ENCODE peak calls at places on chromosomes 5 and 9, in ten cellular contexts. D is iris pigment epithelial cell; K is A549; Q is SK-MEL-5; W is NCI-H2029; G is naive thymus-derived CD4-positive, alpha-beta T cell; Z is stimulated activated CD4-positive, alpha-beta T cell treated with anti-CD3 and anti-CD28 coated beads, Interleukin-1b, Interleukin-23, amount 100 ng/mL, for 48 hours; T is NCI-H1417; O is GM13976; B is SHP77 treated with DMSO at 0.1 percent for 48 hours. R is an unnamed sample.

GRCh38 chr5:98428806-98429205 is 344.7 kb upstream of the RGMB start:
- DNase-seq in D (peak), K (no peak), Q (peak), W (no peak), G (no peak), Z (no peak), T (no peak), O (peak), B (no peak), R (no peak)

GRCh38 chr5:96037128-96037527 is 75.5 kb upstream of the ELL2 start:
- DNase-seq in D (peak), K (no peak), Q (no peak), W (no peak), G (no peak), Z (no peak), T (no peak), O (no peak), B (no peak), R (no peak)

GRCh38 chr9:129608561-129609481 is 12.1 kb downstream of the C9orf50 start:
- DNase-seq in D (no peak), K (peak), Q (no peak), W (no peak), G (no peak), Z (no peak), T (no peak), O (no peak), B (no peak), R (no peak)

GRCh38 chr5:92942762-92943161 is 638.3 kb downstream of the NR2F1-AS1 start:
- DNase-seq in D (no peak), K (no peak), Q (no peak), W (no peak), G (no peak), Z (no peak), T (no peak), O (no peak), B (no peak), R (no peak)

GRCh38 chr5:16076657-16077056 is 102.9 kb downstream of the MARCHF11 start:
- DNase-seq in D (no peak), K (no peak), Q (no peak), W (no peak), G (no peak), Z (no peak), T (no peak), O (no peak), B (no peak), R (no peak)

GRCh38 chr9:130713286-130713975 is 19.9 kb downstream of the EXOSC2 start:
- DNase-seq in D (peak), K (no peak), Q (peak), W (no peak), G (no peak), Z (no peak), T (peak), O (no peak), B (no peak), R (no peak)

GRCh38 chr5:56200856-56201638 is 32.1 kb downstream of the ANKRD55 start:
- DNase-seq in D (peak), K (peak), Q (peak), W (peak), G (peak), Z (peak), T (peak), O (peak), B (peak), R (peak)

GRCh38 chr5:169970911-169971436 is 9.3 kb downstream of the INSYN2B start:
- DNase-seq in D (peak), K (peak), Q (no peak), W (no peak), G (no peak), Z (no peak), T (no peak), O (no peak), B (no peak), R (no peak)

GRCh38 chr5:135110941-135111596 is 77.0 kb upstream of the PITX1 start:
- DNase-seq in D (no peak), K (no peak), Q (no peak), W (no peak), G (no peak), Z (no peak), T (no peak), O (no peak), B (no peak), R (no peak)

GRCh38 chr5:143921525-143922311 is 109.8 kb downstream of the HMHB1 start:
- DNase-seq in D (peak), K (peak), Q (no peak), W (no peak), G (no peak), Z (no peak), T (no peak), O (no peak), B (no peak), R (no peak)

GRCh38 chr9:112858625-112859147 is 32.0 kb downstream of the SLC46A2 start:
- DNase-seq in D (peak), K (no peak), Q (no peak), W (no peak), G (no peak), Z (no peak), T (no peak), O (peak), B (no peak), R (no peak)

GRCh38 chr5:137743031-137743640 is 7.2 kb upstream of the KLHL3 start:
- DNase-seq in D (peak), K (peak), Q (peak), W (peak), G (no peak), Z (peak), T (peak), O (peak), B (peak), R (peak)

GRCh38 chr9:26951794-26952193 is 4.4 kb upstream of the IFT74 start:
- DNase-seq in D (no peak), K (no peak), Q (no peak), W (no peak), G (no peak), Z (no peak), T (no peak), O (no peak), B (no peak), R (no peak)

GRCh38 chr9:134005381-134005780 is 13.3 kb upstream of the VAV2 start:
- DNase-seq in D (no peak), K (no peak), Q (no peak), W (no peak), G (no peak), Z (no peak), T (no peak), O (no peak), B (no peak), R (no peak)

GRCh38 chr9:5529683-5530221 is 19.4 kb downstream of the PDCD1LG2 start:
- DNase-seq in D (peak), K (no peak), Q (no peak), W (no peak), G (no peak), Z (no peak), T (no peak), O (no peak), B (no peak), R (no peak)

GRCh38 chr5:8057764-8058163 is 188.8 kb downstream of the MTRR start:
- DNase-seq in D (peak), K (no peak), Q (no peak), W (no peak), G (no peak), Z (no peak), T (peak), O (no peak), B (no peak), R (no peak)

GRCh38 chr5:94618029-94618492 is 343 bp downstream of the KIAA0825 start:
- DNase-seq in D (peak), K (peak), Q (peak), W (peak), G (no peak), Z (peak), T (peak), O (peak), B (no peak), R (peak)

GRCh38 chr9:133237271-133237731 is 28.3 kb upstream of the OBP2B start:
- DNase-seq in D (peak), K (no peak), Q (no peak), W (no peak), G (no peak), Z (no peak), T (no peak), O (no peak), B (no peak), R (no peak)

GRCh38 chr9:117494401-117495130 is 79.7 kb upstream of the ASTN2 start:
- DNase-seq in D (peak), K (no peak), Q (no peak), W (peak), G (no peak), Z (no peak), T (peak), O (no peak), B (no peak), R (peak)

GRCh38 chr5:96816430-96816939 is 8.7 kb upstream of the ERAP1 start:
- DNase-seq in D (no peak), K (no peak), Q (no peak), W (no peak), G (no peak), Z (peak), T (no peak), O (no peak), B (no peak), R (no peak)

GRCh38 chr9:24245988-24246387 is 299.7 kb downstream of the IZUMO3 start:
- DNase-seq in D (peak), K (no peak), Q (no peak), W (no peak), G (no peak), Z (no peak), T (no peak), O (no peak), B (no peak), R (no peak)

GRCh38 chr9:33162721-33163311 is 4.3 kb downstream of the B4GALT1 start:
- DNase-seq in D (peak), K (peak), Q (peak), W (no peak), G (no peak), Z (no peak), T (no peak), O (no peak), B (no peak), R (no peak)

GRCh38 chr9:88437210-88438146 is 49.2 kb downstream of the SPIN1 start:
- DNase-seq in D (no peak), K (no peak), Q (no peak), W (no peak), G (no peak), Z (no peak), T (no peak), O (no peak), B (no peak), R (no peak)